ENCODE peak calls at places on chromosomes 16 and 17, in five cellular contexts. One of them, this sample, is unnamed.

GRCh38 chr17:5416886-5417285 is 2.6 kb downstream of the NUP88 start:
- DNase-seq in mammary epithelial cell: peak; percentile 25
- DNase-seq in nephron progenitor cell: no peak
- DNase-seq in hepatocyte: peak; percentile 28
- DNase-seq in IMR-90: no peak
- DNase-seq in this sample: no peak

GRCh38 chr16:28136751-28137434 is 73.4 kb upstream of the GSG1L start:
- DNase-seq in mammary epithelial cell: no peak
- DNase-seq in nephron progenitor cell: no peak
- DNase-seq in hepatocyte: no peak
- DNase-seq in IMR-90: no peak
- DNase-seq in this sample: peak; percentile 49

GRCh38 chr16:72189865-72190371 is 18.0 kb upstream of the PMFBP1 start:
- DNase-seq in mammary epithelial cell: peak; percentile 57
- DNase-seq in nephron progenitor cell: no peak
- DNase-seq in hepatocyte: peak; percentile 27
- DNase-seq in IMR-90: peak; percentile 51
- DNase-seq in this sample: no peak

GRCh38 chr17:21089145-21089544 is 37.6 kb upstream of the DHRS7B start:
- DNase-seq in mammary epithelial cell: peak; percentile 49
- DNase-seq in nephron progenitor cell: no peak
- DNase-seq in hepatocyte: no peak
- DNase-seq in IMR-90: no peak
- DNase-seq in this sample: no peak

GRCh38 chr16:89973235-89973634 is 24.7 kb downstream of the DEF8 start:
- DNase-seq in mammary epithelial cell: no peak
- DNase-seq in nephron progenitor cell: no peak
- DNase-seq in hepatocyte: no peak
- DNase-seq in IMR-90: no peak
- DNase-seq in this sample: no peak

GRCh38 chr16:166375-167116 is 768 bp downstream of the HBM start:
- DNase-seq in mammary epithelial cell: no peak
- DNase-seq in nephron progenitor cell: no peak
- DNase-seq in hepatocyte: no peak
- DNase-seq in IMR-90: no peak
- DNase-seq in this sample: no peak

GRCh38 chr17:81526662-81527571 is 1.3 kb upstream of the FSCN2 start:
- DNase-seq in mammary epithelial cell: no peak
- DNase-seq in nephron progenitor cell: no peak
- DNase-seq in hepatocyte: no peak
- DNase-seq in IMR-90: no peak
- DNase-seq in this sample: no peak

GRCh38 chr17:30809867-30810266 is 14.6 kb downstream of the CRLF3 start:
- DNase-seq in mammary epithelial cell: no peak
- DNase-seq in nephron progenitor cell: no peak
- DNase-seq in hepatocyte: no peak
- DNase-seq in IMR-90: no peak
- DNase-seq in this sample: no peak

GRCh38 chr16:4239020-4239419 is 2.9 kb downstream of the SRL start:
- DNase-seq in mammary epithelial cell: no peak
- DNase-seq in nephron progenitor cell: no peak
- DNase-seq in hepatocyte: no peak
- DNase-seq in IMR-90: no peak
- DNase-seq in this sample: no peak

GRCh38 chr17:78541488-78542237 is 35.5 kb downstream of the DNAH17 start:
- DNase-seq in mammary epithelial cell: peak; percentile 52
- DNase-seq in nephron progenitor cell: no peak
- DNase-seq in hepatocyte: no peak
- DNase-seq in IMR-90: no peak
- DNase-seq in this sample: peak; percentile 17

GRCh38 chr17:16106161-16106891 is 106.7 kb downstream of the TTC19 start:
- DNase-seq in mammary epithelial cell: no peak
- DNase-seq in nephron progenitor cell: no peak
- DNase-seq in hepatocyte: peak; percentile 34
- DNase-seq in IMR-90: peak; percentile 79
- DNase-seq in this sample: no peak

GRCh38 chr17:49874911-49875310 is 27.0 kb upstream of the TAC4 start:
- DNase-seq in mammary epithelial cell: no peak
- DNase-seq in nephron progenitor cell: no peak
- DNase-seq in hepatocyte: no peak
- DNase-seq in IMR-90: no peak
- DNase-seq in this sample: no peak

GRCh38 chr16:64864232-64864803 is 257.5 kb downstream of the CDH11 start:
- DNase-seq in mammary epithelial cell: peak; percentile 10
- DNase-seq in nephron progenitor cell: no peak
- DNase-seq in hepatocyte: peak; percentile 67
- DNase-seq in IMR-90: peak; percentile 98
- DNase-seq in this sample: no peak

GRCh38 chr16:4309102-4309832 is 6.6 kb upstream of the GLIS2 start:
- DNase-seq in mammary epithelial cell: no peak
- DNase-seq in nephron progenitor cell: no peak
- DNase-seq in hepatocyte: no peak
- DNase-seq in IMR-90: no peak
- DNase-seq in this sample: no peak

GRCh38 chr16:66120656-66121055 is 245.8 kb upstream of the CDH5 start:
- DNase-seq in mammary epithelial cell: no peak
- DNase-seq in nephron progenitor cell: no peak
- DNase-seq in hepatocyte: no peak
- DNase-seq in IMR-90: peak; percentile 41
- DNase-seq in this sample: no peak

GRCh38 chr17:19397556-19398041 is 10.6 kb upstream of the MFAP4 start:
- DNase-seq in mammary epithelial cell: peak; percentile 19
- DNase-seq in nephron progenitor cell: no peak
- DNase-seq in hepatocyte: no peak
- DNase-seq in IMR-90: no peak
- DNase-seq in this sample: no peak
- TF ChIP-seq CTCF in mammary epithelial cell: no peak
- TF ChIP-seq CTCF in nephron progenitor cell: no peak
- TF ChIP-seq CTCF in hepatocyte: no peak
- TF ChIP-seq CTCF in IMR-90: no peak
- TF ChIP-seq CTCF in this sample: no peak

DNA sequence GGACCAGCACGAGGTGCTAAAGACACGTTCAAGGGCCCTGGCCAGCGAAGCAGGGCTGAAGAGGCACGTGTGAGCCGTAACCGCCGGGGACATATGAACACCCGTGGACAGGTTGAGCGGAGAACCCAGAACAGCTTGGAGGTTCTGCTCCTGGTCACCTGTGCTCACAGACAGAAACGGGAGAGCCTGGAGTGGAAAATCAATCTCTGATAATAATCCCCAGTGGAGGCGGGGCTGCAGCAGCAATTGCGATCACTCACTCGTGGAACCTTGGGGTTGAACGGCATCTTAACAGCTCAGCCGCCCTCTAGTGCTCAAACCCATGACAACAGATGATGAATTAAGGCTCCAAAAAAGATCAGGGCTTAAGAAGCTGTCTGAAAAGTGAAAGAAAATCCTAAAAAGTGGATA is 25.6 kb downstream of the WIPI1 start:
- DNase-seq in mammary epithelial cell: no peak
- DNase-seq in nephron progenitor cell: peak; percentile 29
- DNase-seq in hepatocyte: peak; percentile 29
- DNase-seq in IMR-90: peak; percentile 23
- DNase-seq in this sample: peak; percentile 67
- TF ChIP-seq CTCF in mammary epithelial cell: no peak
- TF ChIP-seq CTCF in nephron progenitor cell: peak; percentile 27
- TF ChIP-seq CTCF in hepatocyte: peak; percentile 24
- TF ChIP-seq CTCF in IMR-90: peak; percentile 28
- TF ChIP-seq CTCF in this sample: peak; percentile 23

GRCh38 chr17:40563371-40564052 is 1.8 kb downstream of the CCR7 start:
- DNase-seq in mammary epithelial cell: no peak
- DNase-seq in nephron progenitor cell: no peak
- DNase-seq in hepatocyte: no peak
- DNase-seq in IMR-90: no peak
- DNase-seq in this sample: peak; percentile 73

GRCh38 chr17:40566027-40566426 is 755 bp upstream of the CCR7 start:
- DNase-seq in mammary epithelial cell: no peak
- DNase-seq in nephron progenitor cell: no peak
- DNase-seq in hepatocyte: no peak
- DNase-seq in IMR-90: no peak
- DNase-seq in this sample: peak; percentile 55

GRCh38 chr17:40564195-40564882 is 933 bp downstream of the CCR7 start:
- DNase-seq in mammary epithelial cell: no peak
- DNase-seq in nephron progenitor cell: no peak
- DNase-seq in hepatocyte: no peak
- DNase-seq in IMR-90: no peak
- DNase-seq in this sample: peak; percentile 76

GRCh38 chr17:40562841-40563370 is 2.4 kb downstream of the CCR7 start:
- DNase-seq in mammary epithelial cell: no peak
- DNase-seq in nephron progenitor cell: no peak
- DNase-seq in hepatocyte: no peak
- DNase-seq in IMR-90: no peak
- DNase-seq in this sample: no peak

DNA sequence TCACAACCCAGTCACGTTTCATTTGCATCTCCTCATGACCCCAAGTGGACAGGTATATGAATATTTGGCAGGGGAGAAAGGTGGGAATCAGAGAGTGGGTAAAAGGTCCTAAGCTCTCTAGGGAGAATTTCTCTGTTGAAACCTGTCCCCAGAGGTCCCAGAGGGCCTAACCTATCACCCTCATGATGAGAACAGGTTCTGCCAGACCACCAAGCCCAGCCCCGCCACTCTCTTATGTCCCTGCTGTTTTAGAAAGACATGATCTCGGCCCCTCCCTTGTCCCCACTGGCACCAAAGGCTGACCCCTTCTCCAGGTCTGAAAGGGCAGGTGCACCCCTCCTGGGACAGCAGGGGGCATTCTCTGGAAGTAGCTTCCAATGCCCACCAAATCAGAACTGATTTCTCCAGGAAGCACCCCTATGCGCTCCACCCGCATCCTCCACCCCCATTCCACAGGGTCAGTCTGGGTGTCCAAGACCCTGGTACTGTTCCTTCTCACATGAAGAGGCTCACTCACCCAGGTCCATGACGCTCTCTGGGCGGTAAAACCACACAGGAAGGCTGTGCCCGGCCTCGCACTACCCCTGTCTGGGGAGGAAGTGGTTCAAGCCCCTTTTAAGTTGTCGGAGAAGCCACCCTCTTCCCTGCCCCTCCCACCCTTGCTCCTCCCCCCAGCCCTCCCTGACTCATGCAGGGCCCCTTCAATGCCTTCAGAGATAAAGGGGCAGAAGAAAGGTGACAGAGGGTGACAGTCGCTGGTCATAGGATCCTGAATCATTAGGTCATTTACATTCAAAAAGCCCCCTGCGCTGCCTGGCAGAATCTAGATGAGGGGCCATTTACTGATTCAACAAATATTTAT is at the start of gene CCR7:
- DNase-seq in mammary epithelial cell: no peak
- DNase-seq in nephron progenitor cell: no peak
- DNase-seq in hepatocyte: no peak
- DNase-seq in IMR-90: no peak
- DNase-seq in this sample: peak; percentile 93
- TF ChIP-seq CTCF in mammary epithelial cell: no peak
- TF ChIP-seq CTCF in nephron progenitor cell: no peak
- TF ChIP-seq CTCF in hepatocyte: no peak
- TF ChIP-seq CTCF in IMR-90: no peak
- TF ChIP-seq CTCF in this sample: peak; percentile 23

GRCh38 chr17:17497065-17497844 is 1.1 kb upstream of the RASD1 start:
- DNase-seq in mammary epithelial cell: no peak
- DNase-seq in nephron progenitor cell: no peak
- DNase-seq in hepatocyte: no peak
- DNase-seq in IMR-90: no peak
- DNase-seq in this sample: no peak
- TF ChIP-seq CTCF in mammary epithelial cell: no peak
- TF ChIP-seq CTCF in nephron progenitor cell: no peak
- TF ChIP-seq CTCF in hepatocyte: no peak
- TF ChIP-seq CTCF in IMR-90: no peak
- TF ChIP-seq CTCF in this sample: peak; percentile 49

GRCh38 chr17:34852614-34853013 is 108.6 kb downstream of the CCT6B start:
- DNase-seq in mammary epithelial cell: no peak
- DNase-seq in nephron progenitor cell: no peak
- DNase-seq in hepatocyte: no peak
- DNase-seq in IMR-90: no peak
- DNase-seq in this sample: no peak

GRCh38 chr17:34850023-34850422 is 111.2 kb downstream of the CCT6B start:
- DNase-seq in mammary epithelial cell: no peak
- DNase-seq in nephron progenitor cell: no peak
- DNase-seq in hepatocyte: peak; percentile 16
- DNase-seq in IMR-90: no peak
- DNase-seq in this sample: no peak

GRCh38 chr17:34850964-34851363 is 110.3 kb downstream of the CCT6B start:
- DNase-seq in mammary epithelial cell: no peak
- DNase-seq in nephron progenitor cell: no peak
- DNase-seq in hepatocyte: no peak
- DNase-seq in IMR-90: no peak
- DNase-seq in this sample: no peak

GRCh38 chr17:34853916-34854315 is 107.3 kb downstream of the CCT6B start:
- DNase-seq in mammary epithelial cell: no peak
- DNase-seq in nephron progenitor cell: no peak
- DNase-seq in hepatocyte: no peak
- DNase-seq in IMR-90: no peak
- DNase-seq in this sample: no peak

GRCh38 chr17:34852141-34852540 is 109.1 kb downstream of the CCT6B start:
- DNase-seq in mammary epithelial cell: no peak
- DNase-seq in nephron progenitor cell: no peak
- DNase-seq in hepatocyte: no peak
- DNase-seq in IMR-90: no peak
- DNase-seq in this sample: no peak
- TF ChIP-seq CTCF in mammary epithelial cell: no peak
- TF ChIP-seq CTCF in nephron progenitor cell: no peak
- TF ChIP-seq CTCF in hepatocyte: no peak
- TF ChIP-seq CTCF in IMR-90: no peak
- TF ChIP-seq CTCF in this sample: no peak

GRCh38 chr16:88610080-88610479 is 28.3 kb upstream of the IL17C start:
- DNase-seq in mammary epithelial cell: no peak
- DNase-seq in nephron progenitor cell: no peak
- DNase-seq in hepatocyte: no peak
- DNase-seq in IMR-90: no peak
- DNase-seq in this sample: no peak
- TF ChIP-seq CTCF in mammary epithelial cell: no peak
- TF ChIP-seq CTCF in nephron progenitor cell: peak; percentile 41
- TF ChIP-seq CTCF in hepatocyte: no peak
- TF ChIP-seq CTCF in IMR-90: peak; percentile 10
- TF ChIP-seq CTCF in this sample: no peak

DNA sequence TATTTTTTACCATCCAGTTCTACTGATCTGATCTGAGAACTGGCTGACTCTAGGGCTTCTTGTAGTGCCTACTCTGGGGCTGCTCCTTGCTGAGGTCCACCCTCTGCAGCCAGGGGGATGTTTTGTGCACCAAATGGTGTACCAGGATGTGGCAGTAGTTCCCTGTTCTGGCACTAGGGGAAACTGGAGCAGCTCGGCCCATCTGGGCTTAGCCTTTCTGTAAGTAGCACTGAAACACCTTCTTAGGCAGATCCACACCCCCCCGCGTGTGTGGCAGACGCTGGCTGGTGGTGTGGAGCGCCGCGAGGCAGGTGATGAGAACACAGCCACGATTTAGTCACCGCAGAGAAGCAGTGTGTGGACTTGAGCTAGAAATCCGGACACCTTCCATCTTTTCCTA is 17.0 kb downstream of the DUSP14 start:
- DNase-seq in mammary epithelial cell: peak; percentile 26
- DNase-seq in nephron progenitor cell: peak; percentile 41
- DNase-seq in hepatocyte: peak; percentile 34
- DNase-seq in IMR-90: peak; percentile 47
- DNase-seq in this sample: peak; percentile 52
- TF ChIP-seq CTCF in mammary epithelial cell: peak; percentile 57
- TF ChIP-seq CTCF in nephron progenitor cell: peak; percentile 52
- TF ChIP-seq CTCF in hepatocyte: peak; percentile 28
- TF ChIP-seq CTCF in IMR-90: peak; percentile 52
- TF ChIP-seq CTCF in this sample: peak; percentile 46

GRCh38 chr16:82368041-82368440 is 198.0 kb upstream of the MPHOSPH6 start:
- DNase-seq in mammary epithelial cell: peak; percentile 12
- DNase-seq in nephron progenitor cell: peak; percentile 12
- DNase-seq in hepatocyte: peak; percentile 57
- DNase-seq in IMR-90: peak; percentile 32
- DNase-seq in this sample: peak; percentile 8
- TF ChIP-seq CTCF in mammary epithelial cell: peak; percentile 57
- TF ChIP-seq CTCF in nephron progenitor cell: peak; percentile 26
- TF ChIP-seq CTCF in hepatocyte: peak; percentile 46
- TF ChIP-seq CTCF in IMR-90: peak; percentile 25
- TF ChIP-seq CTCF in this sample: no peak

GRCh38 chr16:84044108-84044488 is 1.5 kb upstream of the SLC38A8 start:
- DNase-seq in mammary epithelial cell: no peak
- DNase-seq in nephron progenitor cell: no peak
- DNase-seq in hepatocyte: no peak
- DNase-seq in IMR-90: peak; percentile 28
- DNase-seq in this sample: peak; percentile 28
- TF ChIP-seq CTCF in mammary epithelial cell: peak; percentile 45
- TF ChIP-seq CTCF in nephron progenitor cell: peak; percentile 32
- TF ChIP-seq CTCF in hepatocyte: peak; percentile 24
- TF ChIP-seq CTCF in IMR-90: peak; percentile 40
- TF ChIP-seq CTCF in this sample: peak; percentile 21

This sample was measured in activated CD8-positive, alpha-beta T cell treated with anti-CD3 and anti-CD28 coated beads for 36 hours.